ENCODE peak calls at places on chromosomes 4 and X, in four cellular contexts. B, W, I and V are unnamed samples.

GRCh38 chrX:107716816-107717700 is 58.5 kb downstream of the TSC22D3 start:
- DNase-seq in B (peak; percentile 72), W (peak; percentile 92), I (peak; percentile 93), V (peak; percentile 63)

GRCh38 chrX:41335590-41336331 is 1.8 kb downstream of the DDX3X start:
- DNase-seq in B (no peak), W (peak; percentile 62), I (no peak), V (peak; percentile 80)

GRCh38 chr4:147560632-147561031 is 56.6 kb upstream of the TMEM184C start:
- DNase-seq in B (no peak), W (peak; percentile 74), I (no peak), V (peak; percentile 82)

GRCh38 chr4:183074288-183074990 is 24.6 kb upstream of the WWC2 start:
- DNase-seq in B (no peak), W (peak; percentile 7), I (no peak), V (peak; percentile 32)

GRCh38 chrX:119190251-119190651 is 45.8 kb upstream of the PGRMC1 start:
- DNase-seq in B (no peak), W (no peak), I (no peak), V (no peak)

GRCh38 chr4:132770776-132771175 is 378.3 kb upstream of the PCDH10 start:
- DNase-seq in B (no peak), W (no peak), I (no peak), V (no peak)

GRCh38 chr4:80202784-80203553 is 5.7 kb downstream of the PRDM8 start:
- DNase-seq in B (no peak), W (no peak), I (no peak), V (peak; percentile 35)

GRCh38 chrX:139932077-139932900 is 564 bp downstream of the ATP11C start:
- DNase-seq in B (peak; percentile 19), W (no peak), I (peak; percentile 65), V (peak; percentile 26)

GRCh38 chr4:25884040-25884788 is 21.4 kb upstream of the SEL1L3 start:
- DNase-seq in B (no peak), W (peak; percentile 57), I (no peak), V (peak; percentile 92)

GRCh38 chr4:135838889-135839288 is 1637.3 kb upstream of the PABPC4L start:
- DNase-seq in B (no peak), W (peak; percentile 87), I (no peak), V (peak; percentile 2)